ENCODE peak calls at places on chromosomes 3 and 15, in four cellular contexts. One of them, this sample, is unnamed.

GRCh38 chr3:30676424-30677346 is 70.3 kb downstream of the TGFBR2 start:
- DNase-seq in neuronal stem cell: no peak
- DNase-seq in H1: no peak
- DNase-seq in mesenchymal stem cell: no peak
- DNase-seq in this sample: no peak

GRCh38 chr15:84588053-84588874 is 12.5 kb upstream of the ZSCAN2 start:
- DNase-seq in neuronal stem cell: peak
- DNase-seq in H1: peak
- DNase-seq in mesenchymal stem cell: peak
- DNase-seq in this sample: peak

GRCh38 chr3:134052370-134052769 is 22.6 kb upstream of the SLCO2A1 start:
- DNase-seq in neuronal stem cell: no peak
- DNase-seq in H1: no peak
- DNase-seq in mesenchymal stem cell: no peak
- DNase-seq in this sample: no peak

GRCh38 chr3:131812433-131812832 is 222.4 kb downstream of the CPNE4 start:
- DNase-seq in neuronal stem cell: no peak
- DNase-seq in H1: no peak
- DNase-seq in mesenchymal stem cell: no peak
- DNase-seq in this sample: no peak

GRCh38 chr3:14980689-14981088 is 33.3 kb downstream of the NR2C2 start:
- DNase-seq in neuronal stem cell: no peak
- DNase-seq in H1: no peak
- DNase-seq in mesenchymal stem cell: no peak
- DNase-seq in this sample: no peak

GRCh38 chr3:179948740-179949139 is 88.0 kb downstream of the PEX5L start:
- DNase-seq in neuronal stem cell: no peak
- DNase-seq in H1: no peak
- DNase-seq in mesenchymal stem cell: no peak
- DNase-seq in this sample: no peak

GRCh38 chr3:12194209-12194608 is 35.5 kb upstream of the TIMP4 start:
- DNase-seq in neuronal stem cell: peak
- DNase-seq in H1: no peak
- DNase-seq in mesenchymal stem cell: peak
- DNase-seq in this sample: no peak

GRCh38 chr3:72586694-72587093 is 261.6 kb downstream of the SHQ1 start:
- DNase-seq in neuronal stem cell: no peak
- DNase-seq in H1: no peak
- DNase-seq in mesenchymal stem cell: no peak
- DNase-seq in this sample: no peak

GRCh38 chr3:156802827-156803606 is 23.1 kb upstream of the LEKR1 start:
- DNase-seq in neuronal stem cell: no peak
- DNase-seq in H1: no peak
- DNase-seq in mesenchymal stem cell: no peak
- DNase-seq in this sample: no peak

GRCh38 chr3:45012577-45012976 is 13.5 kb upstream of the CLEC3B start:
- DNase-seq in neuronal stem cell: no peak
- DNase-seq in H1: no peak
- DNase-seq in mesenchymal stem cell: no peak
- DNase-seq in this sample: no peak

GRCh38 chr3:168881804-168882203 is 781.7 kb downstream of the MECOM start:
- DNase-seq in neuronal stem cell: no peak
- DNase-seq in H1: no peak
- DNase-seq in mesenchymal stem cell: no peak
- DNase-seq in this sample: no peak

GRCh38 chr3:177658354-177658753 is 461.1 kb upstream of the TBL1XR1 start:
- DNase-seq in neuronal stem cell: no peak
- DNase-seq in H1: no peak
- DNase-seq in mesenchymal stem cell: no peak
- DNase-seq in this sample: no peak

GRCh38 chr3:114121996-114122709 is 56.7 kb downstream of the DRD3 start:
- DNase-seq in neuronal stem cell: no peak
- DNase-seq in H1: no peak
- DNase-seq in mesenchymal stem cell: peak
- DNase-seq in this sample: no peak

GRCh38 chr15:82184355-82184754 is 78.2 kb downstream of the EFL1 start:
- DNase-seq in neuronal stem cell: no peak
- DNase-seq in H1: no peak
- DNase-seq in mesenchymal stem cell: no peak
- DNase-seq in this sample: no peak

GRCh38 chr3:64214002-64214696 is 11.1 kb downstream of the PRICKLE2 start:
- DNase-seq in neuronal stem cell: no peak
- DNase-seq in H1: no peak
- DNase-seq in mesenchymal stem cell: peak
- DNase-seq in this sample: no peak

GRCh38 chr3:151216641-151217040 is 13.6 kb upstream of the GPR171 start:
- DNase-seq in neuronal stem cell: no peak
- DNase-seq in H1: no peak
- DNase-seq in mesenchymal stem cell: peak
- DNase-seq in this sample: no peak

GRCh38 chr15:34986326-34987181 is 1.5 kb downstream of the ZNF770 start:
- DNase-seq in neuronal stem cell: no peak
- DNase-seq in H1: no peak
- DNase-seq in mesenchymal stem cell: peak
- DNase-seq in this sample: no peak

GRCh38 chr15:50128266-50128665 is 9.2 kb upstream of the ATP8B4 start:
- DNase-seq in neuronal stem cell: no peak
- DNase-seq in H1: no peak
- DNase-seq in mesenchymal stem cell: peak
- DNase-seq in this sample: peak

GRCh38 chr3:15667484-15667883 is 65.9 kb downstream of the BTD start:
- DNase-seq in neuronal stem cell: no peak
- DNase-seq in H1: no peak
- DNase-seq in mesenchymal stem cell: no peak
- DNase-seq in this sample: no peak

GRCh38 chr3:112391648-112392047 is 58.7 kb downstream of the CD200 start:
- DNase-seq in neuronal stem cell: no peak
- DNase-seq in H1: no peak
- DNase-seq in mesenchymal stem cell: peak
- DNase-seq in this sample: no peak

GRCh38 chr3:107285197-107285596 is 92.0 kb upstream of the CCDC54 start:
- DNase-seq in neuronal stem cell: no peak
- DNase-seq in H1: no peak
- DNase-seq in mesenchymal stem cell: peak
- DNase-seq in this sample: peak

GRCh38 chr15:39640665-39641064 is 59.8 kb downstream of the THBS1 start:
- DNase-seq in neuronal stem cell: no peak
- DNase-seq in H1: no peak
- DNase-seq in mesenchymal stem cell: no peak
- DNase-seq in this sample: no peak
- H2BK12ac ChIP-seq in neuronal stem cell: no peak
- H2BK12ac ChIP-seq in H1: no peak
- H2BK12ac ChIP-seq in mesenchymal stem cell: no peak
- H2BK12ac ChIP-seq in this sample: no peak

GRCh38 chr15:25668236-25668635 is 194.9 kb downstream of the ATP10A start:
- DNase-seq in neuronal stem cell: no peak
- DNase-seq in H1: no peak
- DNase-seq in mesenchymal stem cell: no peak
- DNase-seq in this sample: no peak
- H2BK12ac ChIP-seq in neuronal stem cell: peak
- H2BK12ac ChIP-seq in H1: peak
- H2BK12ac ChIP-seq in mesenchymal stem cell: no peak
- H2BK12ac ChIP-seq in this sample: no peak

GRCh38 chr15:31156226-31156625 is 54.7 kb upstream of the TRPM1 start:
- DNase-seq in neuronal stem cell: no peak
- DNase-seq in H1: no peak
- DNase-seq in mesenchymal stem cell: no peak
- DNase-seq in this sample: no peak
- H2BK12ac ChIP-seq in neuronal stem cell: no peak
- H2BK12ac ChIP-seq in H1: no peak
- H2BK12ac ChIP-seq in mesenchymal stem cell: no peak
- H2BK12ac ChIP-seq in this sample: no peak

DNA sequence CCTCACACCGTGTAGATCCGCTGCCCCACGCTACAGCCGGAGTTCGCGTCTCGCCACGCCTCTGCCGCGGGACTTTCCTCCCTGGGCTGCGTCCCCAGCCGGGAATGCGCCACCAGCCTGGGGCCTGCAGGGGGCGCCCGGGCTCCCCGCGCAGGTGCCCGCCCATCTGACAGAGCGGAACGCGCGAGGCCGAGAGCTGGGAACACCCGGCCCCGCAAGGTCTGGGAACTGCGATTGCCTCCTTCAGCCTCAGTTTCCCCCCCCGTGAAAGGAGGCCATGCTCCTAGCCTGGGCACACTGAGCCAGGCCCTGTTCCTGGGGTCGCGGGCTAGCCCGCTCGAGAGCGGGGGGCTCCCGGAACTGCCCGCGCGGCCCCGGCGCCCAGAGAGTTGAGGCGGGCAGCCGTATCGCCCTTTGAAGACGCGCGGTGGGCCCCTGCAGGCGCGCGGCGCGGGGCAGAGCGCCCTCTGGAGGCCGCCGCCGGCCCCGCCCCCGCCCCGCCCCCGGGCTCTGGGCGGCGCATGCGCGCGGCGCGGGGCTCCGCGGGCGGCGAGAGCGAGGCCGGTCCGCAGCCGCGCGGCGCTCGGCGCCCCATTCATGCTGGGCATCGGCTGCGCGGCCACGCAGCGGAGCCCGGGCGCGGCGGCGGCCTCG is at the start of gene PLXNA1:
- DNase-seq in neuronal stem cell: peak
- DNase-seq in H1: peak
- DNase-seq in mesenchymal stem cell: peak
- DNase-seq in this sample: peak
- H2BK12ac ChIP-seq in neuronal stem cell: peak
- H2BK12ac ChIP-seq in H1: peak
- H2BK12ac ChIP-seq in mesenchymal stem cell: peak
- H2BK12ac ChIP-seq in this sample: no peak